ENCODE peak calls at places on chromosomes 11 and 22, in six cellular contexts. L is H7, O is heart left ventricle, B is OCI-LY7, Q is BJ, W is fibroblast of mammary gland. V is an unnamed sample.

GRCh38 chr22:37560682-37561208 is 465 bp downstream of the CDC42EP1 start:
- DNase-seq in L (peak), B (no peak), O (peak), W (no peak), Q (no peak), V (peak)

GRCh38 chr11:93059074-93059957 is 89.9 kb downstream of the MTNR1B start:
- DNase-seq in O (no peak), W (peak), Q (no peak), B (no peak), L (no peak), V (no peak)

GRCh38 chr11:111379500-111380136 is 543 bp upstream of the POU2AF1 start:
- DNase-seq in B (peak), L (no peak), W (no peak), O (no peak), Q (no peak), V (no peak)

GRCh38 chr11:66418168-66418985 is 2.5 kb upstream of the NPAS4 start:
- DNase-seq in L (peak), W (peak), B (peak), Q (peak), O (peak), V (peak)

GRCh38 chr11:72848846-72849466 is 34.7 kb downstream of the ATG16L2 start:
- DNase-seq in W (peak), L (peak), B (peak), Q (no peak), O (no peak), V (peak)

GRCh38 chr11:100876826-100877545 is 189.9 kb downstream of the ARHGAP42 start:
- DNase-seq in W (peak), B (no peak), Q (peak), L (no peak), O (peak), V (no peak)

GRCh38 chr11:25910090-25910489 is 421.8 kb upstream of the ANO3 start:
- DNase-seq in W (peak), Q (no peak), O (no peak), L (no peak), B (no peak), V (no peak)

GRCh38 chr11:45857834-45858492 is 10.7 kb downstream of the CRY2 start:
- DNase-seq in B (no peak), O (peak), Q (peak), L (no peak), W (peak), V (peak)

GRCh38 chr11:62553839-62554361 is 7.3 kb upstream of the AHNAK start:
- DNase-seq in B (no peak), Q (peak), L (no peak), O (no peak), W (peak), V (no peak)

GRCh38 chr22:24521791-24522245 is 26.7 kb downstream of the UPB1 start:
- DNase-seq in O (no peak), W (peak), B (peak), L (peak), Q (no peak), V (no peak)

GRCh38 chr11:102564110-102564509 is 33.6 kb upstream of the MMP7 start:
- DNase-seq in O (no peak), B (no peak), Q (peak), W (peak), L (no peak), V (no peak)

GRCh38 chr11:86547727-86548126 is 124.7 kb downstream of the ME3 start:
- DNase-seq in L (no peak), W (no peak), O (no peak), Q (no peak), B (no peak), V (no peak)

GRCh38 chr22:26002456-26002855 is 166.8 kb upstream of the SEZ6L start:
- DNase-seq in L (no peak), B (no peak), O (no peak), Q (no peak), W (no peak), V (no peak)

GRCh38 chr11:1075341-1075911 is 752 bp downstream of the MUC2 start:
- DNase-seq in O (no peak), B (no peak), Q (no peak), W (no peak), L (peak), V (peak)

GRCh38 chr11:8109675-8110074 is 28.7 kb downstream of the TUB start:
- DNase-seq in Q (no peak), L (no peak), B (no peak), O (no peak), W (no peak), V (no peak)

GRCh38 chr11:123535401-123535800 is 105.3 kb downstream of the GRAMD1B start:
- DNase-seq in L (no peak), B (no peak), W (no peak), O (no peak), Q (no peak), V (no peak)

GRCh38 chr11:2673871-2674471 is 25.8 kb downstream of the KCNQ1OT1 start:
- DNase-seq in L (peak), O (peak), Q (no peak), B (no peak), W (no peak), V (peak)

GRCh38 chr11:117725048-117725734 is 71.8 kb downstream of the DSCAML1 start:
- DNase-seq in O (no peak), Q (no peak), W (no peak), B (no peak), L (no peak), V (no peak)

GRCh38 chr11:123218451-123218850 is 23.4 kb upstream of the CLMP start:
- DNase-seq in L (no peak), O (no peak), W (no peak), Q (no peak), B (no peak), V (no peak)

GRCh38 chr22:39254789-39255298 is 10.1 kb upstream of the PDGFB start:
- DNase-seq in Q (no peak), O (peak), L (peak), W (peak), B (no peak), V (no peak)

GRCh38 chr11:23897453-23898289 is 599.2 kb upstream of the LUZP2 start:
- DNase-seq in B (no peak), O (no peak), Q (peak), W (peak), L (no peak), V (no peak)

GRCh38 chr11:103618532-103618931 is 417.9 kb upstream of the DDI1 start:
- DNase-seq in Q (peak), O (no peak), B (no peak), L (no peak), W (peak), V (no peak)

GRCh38 chr22:28229566-28230483 is 310.8 kb upstream of the PITPNB start:
- DNase-seq in W (peak), B (no peak), L (no peak), Q (no peak), O (no peak), V (no peak)

DNA sequence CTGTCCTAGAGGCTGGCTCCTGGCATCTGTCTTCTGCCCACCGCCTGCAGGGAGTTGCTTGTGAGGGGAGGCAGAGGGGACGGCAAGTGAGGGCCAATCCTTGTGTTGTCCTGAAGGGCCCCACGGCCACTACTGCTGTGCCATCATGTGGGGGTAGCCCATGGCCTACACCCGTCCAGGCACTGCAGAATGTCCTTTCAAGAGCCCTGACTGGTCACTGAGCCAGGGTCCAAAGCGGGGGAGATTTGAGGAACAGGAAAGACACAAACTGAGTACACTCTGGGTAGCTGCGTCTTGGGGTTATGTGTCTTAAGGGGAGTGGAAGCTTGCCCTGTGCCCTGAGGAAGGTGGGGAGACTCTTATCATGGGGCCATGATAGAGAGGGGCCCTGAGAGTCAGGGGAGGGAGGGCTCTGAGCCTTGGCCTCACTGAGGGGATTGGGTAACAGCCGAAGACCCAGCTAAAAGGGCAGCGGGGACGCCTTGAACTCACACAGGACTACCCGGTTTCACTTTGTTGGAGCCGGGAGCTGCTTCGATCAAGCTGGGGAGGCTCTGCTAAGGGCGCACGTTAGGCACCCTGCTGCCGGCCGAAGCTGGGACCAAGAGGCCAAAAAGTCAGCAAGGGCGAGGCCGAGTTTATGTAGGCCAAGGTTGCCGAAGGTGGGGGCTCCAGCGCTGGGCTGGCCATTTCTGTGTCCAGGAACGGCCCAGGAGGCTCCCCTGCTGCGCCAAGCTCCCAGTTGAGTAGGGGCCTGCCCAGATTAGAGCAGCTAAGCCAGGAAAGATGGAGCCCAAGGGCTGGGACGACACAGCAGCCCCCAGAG is 1.9 kb downstream of the TBX1 start:
- DNase-seq in O (no peak), B (no peak), Q (no peak), L (no peak), W (no peak), V (no peak)
- H3K4me3 ChIP-seq in O (no peak), B (no peak), Q (no peak), L (peak), W (peak), V (no peak)

GRCh38 chr22:19903031-19903430 is 38.5 kb upstream of the COMT start:
- DNase-seq in L (peak), B (no peak), W (no peak), Q (no peak), O (no peak), V (no peak)
- H3K4me3 ChIP-seq in L (no peak), B (no peak), W (no peak), Q (no peak), O (no peak), V (no peak)

DNA sequence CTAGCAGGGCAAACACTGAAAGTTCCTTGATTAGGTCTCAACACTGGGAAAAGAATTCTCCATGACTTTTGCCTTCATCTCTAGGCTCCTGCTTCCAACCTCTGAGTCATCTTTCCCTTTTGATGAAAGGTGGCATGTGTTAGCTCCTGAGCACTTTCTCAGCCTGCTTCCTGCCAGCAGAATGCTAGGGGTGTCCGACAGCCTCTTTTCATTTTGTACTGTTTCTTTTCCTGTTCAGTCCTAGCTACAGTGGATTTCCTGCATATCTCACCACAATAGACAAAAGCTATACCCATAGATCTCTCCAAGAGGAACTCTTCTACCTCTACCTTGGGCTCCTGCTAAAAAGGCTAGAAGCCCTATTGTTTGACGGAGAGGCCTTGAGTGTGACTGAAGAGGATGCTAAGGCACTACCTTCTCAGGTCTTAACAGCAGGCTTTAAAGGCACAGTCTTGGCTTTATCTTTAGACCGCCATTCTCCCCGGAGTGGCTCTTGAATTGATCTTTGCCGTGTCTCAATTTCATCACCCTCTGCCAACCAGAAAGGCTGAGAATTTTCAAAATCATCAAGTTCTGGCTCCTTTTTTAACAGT is 145.5 kb downstream of the RBFOX2 start:
- DNase-seq in Q (no peak), O (no peak), L (no peak), B (peak), W (peak), V (no peak)
- H3K4me3 ChIP-seq in Q (no peak), O (no peak), L (no peak), B (peak), W (no peak), V (no peak)

GRCh38 chr11:60757231-60757800 is 649 bp downstream of the MS4A15 start:
- DNase-seq in W (no peak), Q (no peak), L (no peak), B (no peak), O (no peak), V (no peak)

GRCh38 chr11:60761436-60762190 is 4.9 kb downstream of the MS4A15 start:
- DNase-seq in W (no peak), L (no peak), O (no peak), B (no peak), Q (no peak), V (no peak)

GRCh38 chr11:60754887-60755286 is 1.8 kb upstream of the MS4A15 start:
- DNase-seq in O (no peak), Q (no peak), B (no peak), L (no peak), W (no peak), V (no peak)

GRCh38 chr11:60753309-60753708 is 3.4 kb upstream of the MS4A15 start:
- DNase-seq in B (no peak), O (no peak), W (no peak), L (no peak), Q (no peak), V (no peak)

DNA sequence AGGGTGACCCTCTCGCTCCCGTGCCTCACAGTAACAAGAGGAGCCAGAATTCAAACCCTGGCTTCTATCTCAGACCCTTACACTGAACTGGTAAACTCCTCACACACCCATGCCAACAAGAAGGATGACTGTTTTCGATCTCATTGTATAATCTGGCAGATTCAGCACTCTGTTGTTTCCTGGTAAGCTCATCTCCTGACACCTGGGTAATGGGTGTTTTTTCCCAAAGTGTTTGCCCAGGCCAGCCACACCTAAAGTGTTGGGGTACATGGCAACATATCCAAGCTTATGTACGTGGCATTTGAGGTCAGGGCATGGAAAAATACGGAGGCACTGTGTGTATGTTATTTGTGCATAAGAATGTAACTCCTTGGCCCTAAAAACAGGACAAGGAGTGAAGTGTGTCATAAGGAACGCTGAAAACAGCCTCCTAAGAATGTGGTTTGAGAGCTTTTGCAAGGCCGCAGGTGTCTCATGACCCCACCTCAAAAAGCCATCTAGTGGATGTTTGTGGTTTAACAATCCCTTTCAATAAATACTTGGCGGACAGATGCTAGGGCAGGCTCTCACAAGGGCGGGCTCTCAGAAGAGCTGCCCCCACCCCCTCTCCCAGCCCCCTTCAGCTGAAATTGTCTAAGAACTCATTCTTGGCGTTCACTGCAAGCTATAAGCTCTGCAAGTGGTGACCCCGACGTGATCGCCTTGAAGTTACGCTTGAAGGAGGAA is at the start of gene MS4A15:
- DNase-seq in O (no peak), Q (no peak), W (no peak), L (peak), B (peak), V (no peak)
- H3K4me3 ChIP-seq in O (no peak), Q (no peak), W (no peak), L (no peak), B (no peak), V (no peak)

GRCh38 chr11:57777969-57778317 is 16.3 kb downstream of the CTNND1 start:
- DNase-seq in O (no peak), L (no peak), Q (no peak), W (no peak), B (no peak), V (no peak)
- H3K4me3 ChIP-seq in O (peak), L (no peak), Q (no peak), W (no peak), B (no peak), V (peak)

GRCh38 chr22:31289335-31289734 is 3.0 kb downstream of the PIK3IP1 start:
- DNase-seq in W (no peak), O (no peak), B (peak), Q (no peak), L (no peak), V (no peak)
- H3K4me3 ChIP-seq in W (no peak), O (peak), B (peak), Q (no peak), L (no peak), V (peak)

DNA sequence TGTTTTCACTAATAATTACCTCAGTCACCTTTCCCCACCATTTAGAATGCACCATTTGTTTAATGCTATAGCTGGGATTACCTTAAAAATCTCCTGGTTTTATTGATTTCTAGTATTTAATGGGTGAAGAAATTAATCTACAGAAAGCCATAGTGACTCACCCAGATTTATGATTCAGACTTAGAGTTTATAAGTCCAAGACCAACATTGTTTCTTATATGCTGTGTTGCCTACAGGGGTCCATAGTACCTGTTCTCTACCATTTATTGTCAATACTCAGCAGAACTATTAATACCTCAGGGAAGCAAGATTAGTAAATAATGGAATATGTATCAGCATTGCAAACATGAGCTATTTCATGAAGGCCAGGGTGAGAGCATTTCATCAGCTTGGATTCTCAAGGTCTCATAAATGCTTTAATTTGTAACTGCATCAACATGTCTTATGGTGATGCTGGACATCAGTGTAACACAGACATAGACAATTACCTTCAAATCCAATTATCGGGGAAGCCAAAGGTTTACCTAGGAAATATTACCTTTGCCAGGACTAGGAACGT is 8.0 kb upstream of the MS4A7 start:
- DNase-seq in Q (no peak), L (no peak), O (no peak), W (no peak), B (no peak), V (no peak)
- H3K4me3 ChIP-seq in Q (no peak), L (no peak), O (no peak), W (no peak), B (no peak), V (no peak)

GRCh38 chr11:13667795-13668101 is 720 bp upstream of the FAR1 start:
- DNase-seq in L (no peak), W (no peak), Q (no peak), O (no peak), B (no peak), V (no peak)

GRCh38 chr11:13668102-13668956 is at the start of gene FAR1:
- DNase-seq in B (peak), Q (peak), L (peak), W (peak), O (peak), V (peak)

GRCh38 chr11:13666708-13667107 is 1.8 kb upstream of the FAR1 start:
- DNase-seq in Q (no peak), O (no peak), W (no peak), B (no peak), L (no peak), V (no peak)

GRCh38 chr11:13668957-13669521 is 571 bp downstream of the FAR1 start:
- DNase-seq in W (no peak), O (no peak), L (no peak), B (peak), Q (no peak), V (peak)

GRCh38 chr11:13667245-13667644 is 1.2 kb upstream of the FAR1 start:
- DNase-seq in Q (peak), B (peak), L (no peak), O (no peak), W (peak), V (no peak)
- H3K4me3 ChIP-seq in Q (no peak), B (peak), L (peak), O (peak), W (peak), V (peak)